ENCODE peak calls at places on chromosomes 13 and 19, in seven cellular contexts. X, O, T, G, C, W and L are unnamed samples. For H3K27me3 and H3K36me3, the result is how much of the 10 kb centered on the place peaks cover.

GRCh38 chr13:95335667-95336066 is 34.4 kb upstream of the ABCC4 start:
- DNase-seq in X (no peak), O (no peak), T (no peak), G (no peak), C (no peak), W (no peak), L (no peak)

GRCh38 chr13:93635687-93636086 is 409.1 kb downstream of the GPC6 start:
- DNase-seq in X (no peak), O (peak), T (no peak), G (no peak), C (peak), W (no peak), L (no peak)

GRCh38 chr19:13834308-13834790 is 39.1 kb downstream of the ZSWIM4 start:
- DNase-seq in X (no peak), O (peak), T (peak), G (no peak), C (no peak), W (no peak), L (no peak)

GRCh38 chr19:35138305-35138799 is 272 bp upstream of the FXYD1 start:
- DNase-seq in X (peak), O (no peak), T (no peak), G (no peak), C (peak), W (no peak), L (no peak)

GRCh38 chr13:95954266-95954665 is 98.9 kb downstream of the UGGT2 start:
- DNase-seq in X (no peak), O (no peak), T (no peak), G (no peak), C (no peak), W (peak), L (no peak)

GRCh38 chr13:102328909-102329308 is 72.9 kb downstream of the FGF14 start:
- DNase-seq in X (no peak), O (peak), T (no peak), G (no peak), C (peak), W (no peak), L (no peak)

GRCh38 chr13:72851678-72852014 is 69.7 kb downstream of the PIBF1 start:
- DNase-seq in X (no peak), O (no peak), T (no peak), G (no peak), C (no peak), W (no peak), L (no peak)

GRCh38 chr13:18959229-18959628 is 222.4 kb downstream of the TUBA3C start:
- DNase-seq in X (no peak), O (no peak), T (no peak), G (no peak), C (no peak), W (no peak), L (no peak)

GRCh38 chr13:51644649-51645048 is 60.4 kb downstream of the WDFY2 start:
- DNase-seq in X (no peak), O (peak), T (peak), G (no peak), C (peak), W (no peak), L (no peak)

GRCh38 chr13:105969761-105970160 is 565.7 kb downstream of the EFNB2 start:
- DNase-seq in X (no peak), O (peak), T (no peak), G (no peak), C (no peak), W (no peak), L (no peak)

GRCh38 chr13:104140557-104140956 is 1074.3 kb upstream of the SLC10A2 start:
- DNase-seq in X (no peak), O (no peak), T (peak), G (no peak), C (peak), W (no peak), L (no peak)

GRCh38 chr13:90403330-90404082 is 944.0 kb upstream of the MIR17HG start:
- DNase-seq in X (no peak), O (no peak), T (no peak), G (no peak), C (no peak), W (no peak), L (no peak)

GRCh38 chr13:26965058-26965380 is 204.4 kb upstream of the GPR12 start:
- DNase-seq in X (no peak), O (no peak), T (no peak), G (no peak), C (no peak), W (no peak), L (no peak)

GRCh38 chr13:75661443-75661842 is 25.3 kb downstream of the LMO7 start:
- DNase-seq in X (no peak), O (no peak), T (no peak), G (no peak), C (no peak), W (no peak), L (no peak)

GRCh38 chr19:1138121-1138520 is 34.3 kb downstream of the GPX4 start:
- DNase-seq in X (no peak), O (no peak), T (no peak), G (no peak), C (no peak), W (no peak), L (no peak)

GRCh38 chr13:33931397-33931987 is 113.5 kb downstream of the RFC3 start:
- DNase-seq in X (no peak), O (peak), T (peak), G (no peak), C (peak), W (peak), L (no peak)

GRCh38 chr19:16673226-16673625 is 12.3 kb downstream of the TMEM38A start:
- DNase-seq in X (no peak), O (no peak), T (no peak), G (no peak), C (no peak), W (no peak), L (no peak)

GRCh38 chr19:41925208-41926003 is 2.8 kb downstream of the ERFL start:
- DNase-seq in X (no peak), O (no peak), T (no peak), G (no peak), C (no peak), W (no peak), L (no peak)

GRCh38 chr19:41927810-41928192 is 448 bp downstream of the ERFL start:
- DNase-seq in X (no peak), O (no peak), T (no peak), G (no peak), C (no peak), W (peak), L (no peak)

GRCh38 chr19:41926028-41926860 is 2.0 kb downstream of the ERFL start:
- DNase-seq in X (no peak), O (no peak), T (no peak), G (no peak), C (no peak), W (peak), L (no peak)

GRCh38 chr19:41928221-41928683 is at the start of gene ERFL:
- DNase-seq in X (no peak), O (no peak), T (no peak), G (no peak), C (no peak), W (peak), L (no peak)

GRCh38 chr19:41926861-41927809 is 1.1 kb downstream of the ERFL start:
- DNase-seq in X (no peak), O (no peak), T (no peak), G (no peak), C (no peak), W (no peak), L (no peak)
- H3K27me3 ChIP-seq in X (half or more), O (half or more), T (half or more), G (under half), C (half or more), W (half or more), L (under half)

GRCh38 chr13:45529758-45530157 is 65.0 kb downstream of the COG3 start:
- DNase-seq in X (no peak), O (no peak), T (peak), G (no peak), C (no peak), W (no peak), L (no peak)
- H3K36me3 ChIP-seq in X (half or more), O (half or more), T (under half), G (half or more), C (under half), W (under half), L (under half)

DNA sequence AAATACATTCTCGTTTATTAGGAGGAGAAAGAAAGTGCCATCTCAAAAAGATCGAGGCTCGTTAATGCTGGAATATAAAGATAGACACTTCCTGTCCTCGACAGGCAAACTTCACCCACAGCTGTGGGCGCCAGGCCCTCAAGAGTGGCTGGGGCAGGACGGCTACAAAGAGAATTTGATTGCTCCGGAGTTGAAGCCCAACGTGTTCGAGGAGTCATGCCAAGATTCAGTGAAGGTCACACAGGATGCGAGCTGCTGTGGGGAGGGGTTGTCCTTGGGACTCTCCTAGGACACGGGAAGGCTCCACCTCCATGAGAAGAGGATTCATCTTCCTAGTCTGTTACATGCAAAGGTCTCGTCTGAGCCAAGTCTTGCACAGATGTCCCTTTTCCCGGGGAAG is 16.3 kb upstream of the PTPRS start:
- DNase-seq in X (no peak), O (no peak), T (no peak), G (no peak), C (no peak), W (no peak), L (no peak)
- H3K27me3 ChIP-seq in X (half or more), O (under half), T (under half), G (under half), C (under half), W (under half), L (under half)

GRCh38 chr19:7620442-7621412 is 8.6 kb downstream of the XAB2 start:
- DNase-seq in X (no peak), O (no peak), T (no peak), G (no peak), C (no peak), W (no peak), L (no peak)
- H3K36me3 ChIP-seq in X (half or more), O (under half), T (under half), G (half or more), C (under half), W (under half), L (under half)

GRCh38 chr19:4199699-4200293 is 17.3 kb downstream of the ANKRD24 start:
- DNase-seq in X (no peak), O (no peak), T (no peak), G (no peak), C (no peak), W (peak), L (no peak)
- H3K27me3 ChIP-seq in X (under half), O (under half), T (under half), G (under half), C (under half), W (half or more), L (under half)

GRCh38 chr19:21841081-21841783 is 5.2 kb upstream of the ZNF43 start:
- DNase-seq in X (no peak), O (no peak), T (no peak), G (no peak), C (no peak), W (no peak), L (no peak)
- H3K36me3 ChIP-seq in X (half or more), O (half or more), T (under half), G (half or more), C (under half), W (under half), L (under half)

GRCh38 chr19:30215248-30215647 is 156.9 kb upstream of the ZNF536 start:
- DNase-seq in X (no peak), O (no peak), T (no peak), G (no peak), C (no peak), W (no peak), L (no peak)

GRCh38 chr19:30214651-30215051 is 157.5 kb upstream of the ZNF536 start:
- DNase-seq in X (no peak), O (no peak), T (no peak), G (no peak), C (no peak), W (no peak), L (no peak)

GRCh38 chr19:30216453-30216852 is 155.7 kb upstream of the ZNF536 start:
- DNase-seq in X (no peak), O (no peak), T (no peak), G (no peak), C (no peak), W (no peak), L (no peak)

GRCh38 chr19:30209617-30210600 is 162.3 kb upstream of the ZNF536 start:
- DNase-seq in X (no peak), O (no peak), T (no peak), G (no peak), C (no peak), W (no peak), L (no peak)

GRCh38 chr19:30212574-30212973 is 159.6 kb upstream of the ZNF536 start:
- DNase-seq in X (no peak), O (no peak), T (no peak), G (no peak), C (no peak), W (no peak), L (no peak)
- H3K27me3 ChIP-seq in X (under half), O (under half), T (under half), G (under half), C (under half), W (under half), L (under half)

GRCh38 chr19:18878858-18879578 is 16.9 kb downstream of the CERS1 start:
- DNase-seq in X (no peak), O (no peak), T (no peak), G (no peak), C (no peak), W (no peak), L (no peak)

GRCh38 chr19:18876865-18877264 is 19.1 kb downstream of the CERS1 start:
- DNase-seq in X (no peak), O (no peak), T (no peak), G (no peak), C (no peak), W (no peak), L (no peak)

GRCh38 chr19:18881491-18881890 is 14.5 kb downstream of the CERS1 start:
- DNase-seq in X (no peak), O (no peak), T (no peak), G (no peak), C (no peak), W (no peak), L (no peak)

GRCh38 chr19:18878058-18878797 is 17.7 kb downstream of the CERS1 start:
- DNase-seq in X (no peak), O (no peak), T (no peak), G (no peak), C (no peak), W (no peak), L (no peak)

GRCh38 chr19:18879579-18880373 is 16.2 kb downstream of the CERS1 start:
- DNase-seq in X (no peak), O (no peak), T (peak), G (no peak), C (no peak), W (peak), L (no peak)
- H3K36me3 ChIP-seq in X (under half), O (under half), T (under half), G (under half), C (under half), W (under half), L (under half)